ENCODE peak calls at places on chromosomes 4 and X, in four cellular contexts. S is K562, N is WTC11, E is HepG2. D is an unnamed sample.
A peak's percentile ranks its signal among the peaks of the same experiment; 100 is the strongest.

GRCh38 chr4:38760915-38761314 is 21.9 kb downstream of the TLR10 start:
- DNase-seq in N (no peak), S (no peak), E (no peak), D (no peak)

GRCh38 chr4:143270266-143270838 is 66.3 kb upstream of the GAB1 start:
- DNase-seq in S (no peak), N (no peak), E (no peak), D (no peak)

GRCh38 chrX:46687619-46688018 is 71.3 kb downstream of the SLC9A7 start:
- DNase-seq in E (no peak), N (no peak), S (no peak), D (no peak)

GRCh38 chr4:142528433-142528832 is 317.7 kb downstream of the INPP4B start:
- DNase-seq in S (no peak), E (no peak), N (no peak), D (no peak)

GRCh38 chrX:50108264-50108663 is 92.5 kb downstream of the AKAP4 start:
- DNase-seq in S (no peak), N (no peak), E (peak; percentile 80), D (no peak)

GRCh38 chr4:30920043-30920442 is 199.9 kb downstream of the PCDH7 start:
- DNase-seq in E (no peak), N (peak; percentile 25), S (no peak), D (no peak)

GRCh38 chr4:125681240-125681639 is 366.5 kb downstream of the FAT4 start:
- DNase-seq in S (no peak), E (no peak), N (no peak), D (no peak)

GRCh38 chr4:84870398-84871163 is 95.9 kb downstream of the WDFY3 start:
- DNase-seq in N (peak; percentile 35), E (peak; percentile 9), S (no peak), D (peak; percentile 18)

GRCh38 chr4:153679476-153679875 is 4.6 kb upstream of the TLR2 start:
- DNase-seq in N (no peak), E (no peak), S (no peak), D (no peak)

GRCh38 chrX:134603806-134604700 is 54.2 kb downstream of the PLAC1 start:
- DNase-seq in S (no peak), E (no peak), N (no peak), D (no peak)

GRCh38 chr4:48439988-48440387 is 43.2 kb upstream of the SLC10A4 start:
- DNase-seq in S (no peak), N (no peak), E (no peak), D (no peak)

GRCh38 chr4:25525896-25526295 is 129.8 kb upstream of the SLC34A2 start:
- DNase-seq in N (no peak), S (no peak), E (no peak), D (no peak)

DNA sequence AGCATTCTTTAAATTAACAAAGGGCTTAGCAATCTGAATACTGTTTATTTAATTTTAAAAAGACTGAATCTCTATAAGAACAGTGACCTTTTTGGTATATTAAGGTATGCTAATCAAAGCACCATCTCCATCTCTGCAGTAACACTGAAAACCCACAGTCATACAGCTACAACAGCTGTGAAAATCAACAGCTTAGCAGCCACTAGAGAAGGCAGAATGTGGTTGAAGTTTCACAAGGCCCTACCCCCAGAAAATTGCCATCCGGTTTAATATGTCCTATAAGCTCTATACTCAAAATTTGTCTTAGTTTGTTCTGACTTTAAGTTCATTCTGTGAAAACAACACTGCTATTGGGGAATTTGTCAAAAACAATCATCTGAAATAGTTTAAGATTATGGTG is 128.7 kb downstream of the OPHN1 start:
- DNase-seq in E (no peak), N (no peak), S (no peak), D (no peak)
- TF ChIP-seq ELF4 in E (no peak), N (no peak), S (no peak), D (no peak)

DNA sequence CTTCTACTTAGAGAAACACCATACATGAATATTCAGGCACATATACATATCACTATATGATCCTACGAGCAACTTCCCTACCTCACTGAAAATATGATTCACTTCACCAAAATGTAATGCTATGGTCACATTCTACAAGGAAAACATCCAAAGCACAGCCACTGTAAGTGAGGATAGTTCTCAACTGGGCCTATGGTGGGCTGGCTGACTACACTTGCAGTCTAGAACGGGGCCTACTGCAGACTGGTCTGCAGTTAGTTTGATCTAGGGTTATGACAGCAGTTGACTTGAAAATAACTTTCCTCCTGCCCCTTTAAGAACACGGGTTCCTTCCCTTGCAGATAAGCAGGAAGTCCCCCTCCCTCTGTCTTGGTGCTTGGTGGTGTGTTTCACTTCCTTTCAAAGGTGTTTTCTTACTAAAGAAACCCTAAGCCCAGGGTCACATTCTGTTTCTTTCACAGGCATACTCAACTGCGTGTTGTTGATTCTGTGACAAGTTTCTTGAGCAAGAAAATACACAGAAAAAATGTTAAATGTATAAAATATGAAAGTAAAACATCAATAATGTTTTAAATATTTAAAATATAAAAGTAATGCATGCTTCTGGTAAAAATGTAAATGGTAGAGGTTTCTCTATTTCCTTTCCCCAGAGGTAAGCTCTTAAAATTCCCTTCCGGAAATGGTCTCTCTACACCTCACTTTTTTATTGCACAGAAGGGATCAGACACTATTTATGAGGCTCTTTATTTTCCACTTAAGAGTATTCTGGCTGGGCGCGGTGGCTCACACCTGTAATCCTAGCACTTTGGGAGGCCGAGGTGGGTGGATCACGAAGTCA is 18.0 kb upstream of the TMSB4X start:
- DNase-seq in S (peak; percentile 84), N (no peak), E (no peak), D (no peak)
- TF ChIP-seq ELF4 in S (peak; percentile 19), N (no peak), E (no peak), D (no peak)

DNA sequence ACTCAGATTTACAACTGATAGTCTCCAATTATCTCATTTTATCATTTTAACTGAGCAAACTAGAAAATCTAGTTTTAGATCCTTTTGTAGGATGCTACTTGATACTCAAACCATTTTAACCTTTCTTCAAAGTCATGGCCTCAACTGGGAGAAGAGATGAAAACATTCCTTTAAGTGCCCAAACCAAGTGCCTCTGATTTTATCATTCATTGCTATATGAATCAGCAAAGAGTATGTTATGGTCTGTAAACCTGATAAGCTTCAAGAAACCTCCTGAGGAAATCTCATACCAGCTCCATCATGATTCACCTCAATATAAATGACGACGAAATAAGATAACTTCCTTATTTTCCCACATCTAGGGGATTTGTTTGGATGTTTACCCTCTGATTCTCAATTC is 119.9 kb downstream of the FAM13A start:
- DNase-seq in E (no peak), S (no peak), N (no peak), D (no peak)
- TF ChIP-seq ELF4 in E (no peak), S (no peak), N (no peak), D (no peak)

GRCh38 chr4:110629214-110629754 is 6.4 kb upstream of the PITX2 start:
- DNase-seq in S (no peak), N (peak; percentile 48), E (no peak), D (no peak)
- TF ChIP-seq ELF4 in S (no peak), N (no peak), E (no peak), D (no peak)

GRCh38 chr4:825969-826330 is at the start of gene CPLX1:
- DNase-seq in E (no peak), N (peak; percentile 47), S (peak; percentile 88), D (peak; percentile 84)
- TF ChIP-seq ELF4 in E (no peak), N (no peak), S (no peak), D (no peak)

GRCh38 chrX:40003982-40004535 is 93.7 kb downstream of the BCOR start:
- DNase-seq in E (no peak), S (no peak), N (no peak), D (no peak)

GRCh38 chrX:40004916-40005289 is 92.9 kb downstream of the BCOR start:
- DNase-seq in E (no peak), N (no peak), S (no peak), D (no peak)

GRCh38 chrX:40006025-40007017 is 91.4 kb downstream of the BCOR start:
- DNase-seq in S (no peak), N (peak; percentile 65), E (no peak), D (no peak)

GRCh38 chrX:40007136-40007535 is 90.6 kb downstream of the BCOR start:
- DNase-seq in N (peak; percentile 56), E (no peak), S (no peak), D (no peak)

GRCh38 chrX:40005290-40006011 is 92.3 kb downstream of the BCOR start:
- DNase-seq in E (no peak), N (no peak), S (no peak), D (no peak)
- TF ChIP-seq ELF4 in E (no peak), N (no peak), S (no peak), D (no peak)

DNA sequence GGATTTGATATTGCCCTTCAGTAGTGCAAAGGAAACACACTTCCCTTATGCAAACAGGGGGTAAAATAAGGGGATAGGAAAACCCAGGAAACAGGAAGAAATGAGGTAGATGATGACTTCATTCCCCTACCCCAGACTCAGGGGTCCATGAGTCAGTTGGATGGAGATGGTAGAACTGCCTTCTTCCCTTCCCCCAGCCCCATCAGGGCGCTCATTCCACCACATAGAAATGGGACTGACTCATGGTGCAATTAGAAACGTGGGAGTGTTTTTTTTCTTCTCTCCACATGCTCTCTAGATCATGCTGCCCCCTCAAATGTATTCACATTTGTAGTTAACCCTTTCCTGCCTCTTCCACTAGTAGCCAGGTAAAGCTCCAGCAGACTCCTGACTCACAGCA is 23.1 kb upstream of the ARMCX2 start:
- DNase-seq in N (no peak), E (no peak), S (no peak), D (no peak)
- TF ChIP-seq ELF4 in N (no peak), E (no peak), S (no peak), D (no peak)

GRCh38 chr4:64533159-64533558 is 123.9 kb upstream of the TECRL start:
- DNase-seq in N (no peak), S (no peak), E (no peak), D (no peak)

GRCh38 chr4:64539234-64539849 is 130.1 kb upstream of the TECRL start:
- DNase-seq in E (peak; percentile 55), S (peak; percentile 37), N (peak; percentile 45), D (peak; percentile 56)

GRCh38 chr4:64533637-64534036 is 124.4 kb upstream of the TECRL start:
- DNase-seq in E (no peak), N (no peak), S (no peak), D (no peak)

GRCh38 chr4:64538219-64538618 is 129.0 kb upstream of the TECRL start:
- DNase-seq in S (no peak), E (peak; percentile 6), N (peak; percentile 56), D (no peak)
- TF ChIP-seq ELF4 in S (no peak), E (no peak), N (no peak), D (no peak)

DNA sequence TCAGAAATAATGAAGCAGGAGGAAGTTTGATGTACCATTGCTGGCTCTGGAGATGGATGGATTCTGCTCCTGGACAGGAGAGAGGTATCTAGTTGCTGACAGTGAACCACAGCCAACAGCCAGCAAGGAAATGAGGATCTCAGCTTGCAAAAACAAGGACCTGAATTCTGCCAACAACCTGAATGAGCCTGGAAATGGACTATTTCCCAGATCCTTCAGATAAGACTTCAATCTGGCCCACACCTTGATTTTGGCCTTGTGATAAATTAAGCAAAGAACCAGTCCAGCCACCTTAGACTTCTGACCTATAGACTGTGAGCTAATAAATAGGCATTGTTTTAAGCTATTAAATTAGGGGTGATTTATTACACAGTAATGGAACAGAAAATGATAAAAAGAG is 220.3 kb downstream of the ADAMTS3 start:
- DNase-seq in E (no peak), S (no peak), N (no peak), D (no peak)
- TF ChIP-seq ELF4 in E (no peak), S (no peak), N (no peak), D (no peak)

GRCh38 chrX:120311632-120312000 is 355 bp upstream of the TMEM255A start:
- DNase-seq in N (no peak), E (no peak), S (no peak), D (no peak)

GRCh38 chrX:120308558-120308957 is 2.7 kb downstream of the TMEM255A start:
- DNase-seq in N (peak; percentile 76), E (no peak), S (no peak), D (no peak)

GRCh38 chrX:120308959-120309872 is 2.0 kb downstream of the TMEM255A start:
- DNase-seq in E (peak; percentile 57), S (no peak), N (peak; percentile 67), D (peak; percentile 72)

GRCh38 chrX:120310861-120311631 is at the start of gene TMEM255A:
- DNase-seq in E (no peak), S (no peak), N (peak; percentile 25), D (peak; percentile 60)

GRCh38 chrX:120309873-120310730 is 1.2 kb downstream of the TMEM255A start:
- DNase-seq in E (no peak), N (peak; percentile 31), S (no peak), D (peak; percentile 41)
- TF ChIP-seq ELF4 in E (no peak), N (no peak), S (no peak), D (no peak)

D was measured in HEK293T.